ENCODE peak calls at places on chromosomes 1 and 21, in five cellular contexts. One of them, this sample, is unnamed.

GRCh38 chr1:201317551-201317950 is 34.2 kb downstream of the PKP1 start:
- DNase-seq in brain microvascular endothelial cell: no peak
- DNase-seq in mucosa of descending colon: no peak
- DNase-seq in BJ: no peak
- DNase-seq in NT2/D1: no peak
- DNase-seq in this sample: no peak

GRCh38 chr1:4122513-4123160 is 222.6 kb upstream of the C1orf174 start:
- DNase-seq in brain microvascular endothelial cell: no peak
- DNase-seq in mucosa of descending colon: no peak
- DNase-seq in NT2/D1: no peak
- DNase-seq in BJ: no peak
- DNase-seq in this sample: no peak

GRCh38 chr1:231600461-231600976 is 26.1 kb upstream of the DISC1 start:
- DNase-seq in BJ: peak
- DNase-seq in mucosa of descending colon: no peak
- DNase-seq in NT2/D1: no peak
- DNase-seq in brain microvascular endothelial cell: no peak
- DNase-seq in this sample: no peak

GRCh38 chr1:205171369-205171768 is 40.1 kb downstream of the DSTYK start:
- DNase-seq in NT2/D1: no peak
- DNase-seq in brain microvascular endothelial cell: no peak
- DNase-seq in BJ: no peak
- DNase-seq in mucosa of descending colon: no peak
- DNase-seq in this sample: no peak

GRCh38 chr1:209455133-209455532 is 128.4 kb upstream of the CAMK1G start:
- DNase-seq in mucosa of descending colon: no peak
- DNase-seq in NT2/D1: no peak
- DNase-seq in BJ: no peak
- DNase-seq in brain microvascular endothelial cell: no peak
- DNase-seq in this sample: no peak

GRCh38 chr1:1539310-1540014 is 962 bp downstream of the TMEM240 start:
- DNase-seq in BJ: no peak
- DNase-seq in brain microvascular endothelial cell: no peak
- DNase-seq in mucosa of descending colon: no peak
- DNase-seq in NT2/D1: no peak
- DNase-seq in this sample: no peak

GRCh38 chr1:94799201-94799600 is 21.0 kb upstream of the SLC44A3 start:
- DNase-seq in mucosa of descending colon: no peak
- DNase-seq in BJ: no peak
- DNase-seq in brain microvascular endothelial cell: no peak
- DNase-seq in NT2/D1: no peak
- DNase-seq in this sample: no peak

GRCh38 chr1:53905509-53905908 is 11.5 kb downstream of the DIO1 start:
- DNase-seq in BJ: no peak
- DNase-seq in mucosa of descending colon: no peak
- DNase-seq in NT2/D1: no peak
- DNase-seq in brain microvascular endothelial cell: no peak
- DNase-seq in this sample: no peak

GRCh38 chr1:9691108-9691445 is 39.5 kb downstream of the PIK3CD start:
- DNase-seq in NT2/D1: no peak
- DNase-seq in brain microvascular endothelial cell: peak
- DNase-seq in BJ: no peak
- DNase-seq in mucosa of descending colon: no peak
- DNase-seq in this sample: no peak

GRCh38 chr1:174519845-174520244 is 72.1 kb downstream of the GPR52 start:
- DNase-seq in NT2/D1: no peak
- DNase-seq in BJ: no peak
- DNase-seq in brain microvascular endothelial cell: no peak
- DNase-seq in mucosa of descending colon: no peak
- DNase-seq in this sample: no peak

GRCh38 chr1:152924191-152924590 is 15.8 kb downstream of the IVL start:
- DNase-seq in brain microvascular endothelial cell: no peak
- DNase-seq in mucosa of descending colon: no peak
- DNase-seq in BJ: no peak
- DNase-seq in NT2/D1: no peak
- DNase-seq in this sample: no peak

GRCh38 chr1:112513112-112513870 is 4.5 kb downstream of the WNT2B start:
- DNase-seq in BJ: no peak
- DNase-seq in NT2/D1: no peak
- DNase-seq in brain microvascular endothelial cell: peak
- DNase-seq in mucosa of descending colon: peak
- DNase-seq in this sample: no peak

GRCh38 chr21:41520560-41521442 is 12.8 kb upstream of the TMPRSS2 start:
- DNase-seq in NT2/D1: no peak
- DNase-seq in mucosa of descending colon: no peak
- DNase-seq in BJ: no peak
- DNase-seq in brain microvascular endothelial cell: no peak
- DNase-seq in this sample: no peak

GRCh38 chr21:18153063-18153462 is 91.6 kb upstream of the CHODL start:
- DNase-seq in brain microvascular endothelial cell: peak
- DNase-seq in mucosa of descending colon: no peak
- DNase-seq in NT2/D1: no peak
- DNase-seq in BJ: no peak
- DNase-seq in this sample: no peak

GRCh38 chr1:244791061-244791460 is 44.4 kb upstream of the COX20 start:
- DNase-seq in mucosa of descending colon: no peak
- DNase-seq in NT2/D1: no peak
- DNase-seq in BJ: no peak
- DNase-seq in brain microvascular endothelial cell: no peak
- DNase-seq in this sample: no peak

GRCh38 chr1:28640766-28641165 is 2.1 kb downstream of the TAF12 start:
- DNase-seq in BJ: no peak
- DNase-seq in brain microvascular endothelial cell: peak
- DNase-seq in mucosa of descending colon: no peak
- DNase-seq in NT2/D1: no peak
- DNase-seq in this sample: no peak

GRCh38 chr21:43919871-43920801 is 55.1 kb downstream of the AGPAT3 start:
- DNase-seq in mucosa of descending colon: no peak
- DNase-seq in NT2/D1: no peak
- DNase-seq in brain microvascular endothelial cell: no peak
- DNase-seq in BJ: no peak
- DNase-seq in this sample: no peak

DNA sequence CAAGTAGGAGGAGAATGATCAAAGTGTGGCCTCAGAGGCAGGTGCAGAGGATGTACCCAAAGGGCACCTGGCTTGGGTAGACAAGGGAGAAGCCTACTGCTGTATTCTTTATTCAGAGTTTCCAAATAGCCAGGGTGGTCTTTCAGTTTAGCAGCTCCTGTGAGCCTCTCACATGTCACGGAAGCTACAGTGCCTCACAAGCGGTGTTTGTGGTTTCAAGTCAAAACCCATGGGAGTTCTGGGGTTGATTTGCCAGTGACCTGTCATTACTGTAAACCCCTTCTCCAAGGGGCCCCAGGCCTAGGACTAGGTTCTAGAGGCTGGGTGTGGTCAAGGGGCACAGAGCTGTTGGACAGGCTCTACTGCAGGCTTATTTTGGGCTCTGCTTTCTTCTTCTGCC is 10.2 kb upstream of the IL10 start:
- DNase-seq in brain microvascular endothelial cell: no peak
- DNase-seq in NT2/D1: no peak
- DNase-seq in BJ: no peak
- DNase-seq in mucosa of descending colon: no peak
- DNase-seq in this sample: no peak
- H3K4me3 ChIP-seq in brain microvascular endothelial cell: no peak
- H3K4me3 ChIP-seq in NT2/D1: no peak
- H3K4me3 ChIP-seq in BJ: no peak
- H3K4me3 ChIP-seq in mucosa of descending colon: no peak
- H3K4me3 ChIP-seq in this sample: no peak

GRCh38 chr1:61053712-61054608 is 28.4 kb upstream of the NFIA start:
- DNase-seq in mucosa of descending colon: peak
- DNase-seq in NT2/D1: no peak
- DNase-seq in BJ: no peak
- DNase-seq in brain microvascular endothelial cell: no peak
- DNase-seq in this sample: no peak
- H3K4me3 ChIP-seq in mucosa of descending colon: no peak
- H3K4me3 ChIP-seq in NT2/D1: peak
- H3K4me3 ChIP-seq in BJ: no peak
- H3K4me3 ChIP-seq in brain microvascular endothelial cell: peak
- H3K4me3 ChIP-seq in this sample: no peak

GRCh38 chr1:229578168-229579100 is 19.9 kb upstream of the ABCB10 start:
- DNase-seq in mucosa of descending colon: no peak
- DNase-seq in BJ: no peak
- DNase-seq in brain microvascular endothelial cell: no peak
- DNase-seq in NT2/D1: no peak
- DNase-seq in this sample: no peak
- H3K4me3 ChIP-seq in mucosa of descending colon: no peak
- H3K4me3 ChIP-seq in BJ: no peak
- H3K4me3 ChIP-seq in brain microvascular endothelial cell: no peak
- H3K4me3 ChIP-seq in NT2/D1: no peak
- H3K4me3 ChIP-seq in this sample: no peak

GRCh38 chr21:30102881-30103280 is 63.7 kb downstream of the CLDN17 start:
- DNase-seq in NT2/D1: peak
- DNase-seq in mucosa of descending colon: no peak
- DNase-seq in BJ: no peak
- DNase-seq in brain microvascular endothelial cell: no peak
- DNase-seq in this sample: no peak

GRCh38 chr21:30101967-30102366 is 64.6 kb downstream of the CLDN17 start:
- DNase-seq in brain microvascular endothelial cell: no peak
- DNase-seq in mucosa of descending colon: no peak
- DNase-seq in BJ: no peak
- DNase-seq in NT2/D1: no peak
- DNase-seq in this sample: no peak

GRCh38 chr21:30104246-30104645 is 62.4 kb downstream of the CLDN17 start:
- DNase-seq in BJ: no peak
- DNase-seq in NT2/D1: no peak
- DNase-seq in brain microvascular endothelial cell: no peak
- DNase-seq in mucosa of descending colon: no peak
- DNase-seq in this sample: no peak
- H3K4me3 ChIP-seq in BJ: no peak
- H3K4me3 ChIP-seq in NT2/D1: no peak
- H3K4me3 ChIP-seq in brain microvascular endothelial cell: no peak
- H3K4me3 ChIP-seq in mucosa of descending colon: no peak
- H3K4me3 ChIP-seq in this sample: no peak

GRCh38 chr1:23695667-23696066 is 4.1 kb downstream of the RPL11 start:
- DNase-seq in brain microvascular endothelial cell: no peak
- DNase-seq in mucosa of descending colon: no peak
- DNase-seq in BJ: no peak
- DNase-seq in NT2/D1: no peak
- DNase-seq in this sample: no peak
- H3K4me3 ChIP-seq in brain microvascular endothelial cell: no peak
- H3K4me3 ChIP-seq in mucosa of descending colon: no peak
- H3K4me3 ChIP-seq in BJ: no peak
- H3K4me3 ChIP-seq in NT2/D1: no peak
- H3K4me3 ChIP-seq in this sample: no peak

GRCh38 chr21:32645261-32646182 is 33.3 kb upstream of the CFAP298 start:
- DNase-seq in mucosa of descending colon: no peak
- DNase-seq in brain microvascular endothelial cell: no peak
- DNase-seq in BJ: no peak
- DNase-seq in NT2/D1: no peak
- DNase-seq in this sample: no peak
- H3K4me3 ChIP-seq in mucosa of descending colon: no peak
- H3K4me3 ChIP-seq in brain microvascular endothelial cell: no peak
- H3K4me3 ChIP-seq in BJ: no peak
- H3K4me3 ChIP-seq in NT2/D1: no peak
- H3K4me3 ChIP-seq in this sample: no peak

GRCh38 chr1:79662596-79662995 is 656.1 kb upstream of the ADGRL4 start:
- DNase-seq in BJ: no peak
- DNase-seq in NT2/D1: no peak
- DNase-seq in brain microvascular endothelial cell: no peak
- DNase-seq in mucosa of descending colon: no peak
- DNase-seq in this sample: no peak

GRCh38 chr1:79657916-79658662 is 651.6 kb upstream of the ADGRL4 start:
- DNase-seq in BJ: no peak
- DNase-seq in NT2/D1: no peak
- DNase-seq in mucosa of descending colon: no peak
- DNase-seq in brain microvascular endothelial cell: no peak
- DNase-seq in this sample: no peak

GRCh38 chr1:79655876-79656275 is 649.3 kb upstream of the ADGRL4 start:
- DNase-seq in NT2/D1: no peak
- DNase-seq in BJ: no peak
- DNase-seq in mucosa of descending colon: no peak
- DNase-seq in brain microvascular endothelial cell: no peak
- DNase-seq in this sample: no peak

GRCh38 chr1:79663916-79664315 is 657.4 kb upstream of the ADGRL4 start:
- DNase-seq in mucosa of descending colon: no peak
- DNase-seq in BJ: no peak
- DNase-seq in brain microvascular endothelial cell: peak
- DNase-seq in NT2/D1: no peak
- DNase-seq in this sample: no peak

DNA sequence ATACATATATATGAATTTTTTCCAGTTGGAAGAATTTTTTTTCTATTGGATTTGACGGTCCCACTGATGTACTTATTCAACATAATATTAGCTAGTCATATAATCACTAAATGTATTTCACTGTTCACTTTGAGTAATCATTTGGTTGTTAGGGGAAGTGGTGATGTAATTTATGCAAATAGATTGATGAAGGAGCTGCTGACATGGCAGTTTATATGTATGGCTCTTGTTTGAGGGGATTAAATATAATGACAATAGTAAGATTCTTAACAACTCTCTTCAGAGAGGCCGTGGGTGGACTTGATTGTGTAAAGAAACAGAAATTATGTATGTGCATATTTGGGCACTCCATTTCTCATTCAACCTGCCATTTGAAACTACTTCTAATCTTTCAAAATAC is 653.6 kb upstream of the ADGRL4 start:
- DNase-seq in BJ: no peak
- DNase-seq in NT2/D1: no peak
- DNase-seq in brain microvascular endothelial cell: no peak
- DNase-seq in mucosa of descending colon: no peak
- DNase-seq in this sample: no peak
- H3K4me3 ChIP-seq in BJ: no peak
- H3K4me3 ChIP-seq in NT2/D1: no peak
- H3K4me3 ChIP-seq in brain microvascular endothelial cell: no peak
- H3K4me3 ChIP-seq in mucosa of descending colon: no peak
- H3K4me3 ChIP-seq in this sample: no peak

DNA sequence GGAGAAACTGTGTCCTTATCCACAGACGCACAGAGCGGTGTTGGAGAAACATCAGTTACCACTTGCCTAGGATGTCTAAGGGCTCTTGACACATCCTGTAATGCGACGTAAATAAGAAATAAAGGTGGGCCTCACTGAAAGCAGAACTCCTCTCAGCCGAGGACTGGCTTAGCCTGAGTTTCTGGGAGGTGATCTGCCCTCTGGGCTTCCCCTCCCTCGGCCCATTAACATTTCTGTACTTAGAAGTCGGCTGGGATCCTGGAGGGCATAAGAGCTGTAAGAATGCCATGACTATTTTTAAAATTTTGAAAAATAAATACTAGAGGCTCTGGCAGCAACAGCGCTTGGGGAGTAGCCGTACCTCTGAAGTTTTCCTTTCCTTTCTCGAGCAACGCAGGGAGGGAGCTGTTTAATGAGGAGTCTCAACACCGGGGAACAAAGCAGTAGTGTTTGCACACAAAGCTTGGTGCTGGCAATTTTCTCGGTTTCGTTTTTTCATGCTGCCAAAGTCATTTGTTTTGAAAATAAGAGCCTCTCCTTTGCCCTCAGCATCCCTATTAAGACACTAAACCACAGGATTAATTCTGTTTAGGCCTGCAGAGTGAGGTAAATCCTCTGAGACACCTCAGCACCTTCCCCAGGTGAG is 498.7 kb downstream of the SMYD3 start:
- DNase-seq in mucosa of descending colon: no peak
- DNase-seq in NT2/D1: no peak
- DNase-seq in brain microvascular endothelial cell: no peak
- DNase-seq in BJ: no peak
- DNase-seq in this sample: no peak
- H3K4me3 ChIP-seq in mucosa of descending colon: no peak
- H3K4me3 ChIP-seq in NT2/D1: no peak
- H3K4me3 ChIP-seq in brain microvascular endothelial cell: no peak
- H3K4me3 ChIP-seq in BJ: no peak
- H3K4me3 ChIP-seq in this sample: no peak

GRCh38 chr1:46802081-46802480 is 3.2 kb downstream of the CYP4B1 start:
- DNase-seq in mucosa of descending colon: no peak
- DNase-seq in BJ: no peak
- DNase-seq in NT2/D1: no peak
- DNase-seq in brain microvascular endothelial cell: no peak
- DNase-seq in this sample: no peak
- H3K4me3 ChIP-seq in mucosa of descending colon: no peak
- H3K4me3 ChIP-seq in BJ: no peak
- H3K4me3 ChIP-seq in NT2/D1: no peak
- H3K4me3 ChIP-seq in brain microvascular endothelial cell: no peak
- H3K4me3 ChIP-seq in this sample: no peak

This sample was measured in AG04449.